ENCODE peak calls at places on chromosomes 2 and 18, in eight cellular contexts. One of them, this sample, is unnamed.

GRCh38 chr2:20491739-20492531 is 45.1 kb downstream of the RHOB start:
- DNase-seq in left ventricle myocardium inferior: peak
- DNase-seq in cardiac muscle cell: peak
- DNase-seq in astrocyte: no peak
- DNase-seq in HFF-Myc: no peak
- DNase-seq in bronchial epithelial cell: no peak
- DNase-seq in brain microvascular endothelial cell: no peak
- DNase-seq in colonic mucosa: no peak
- DNase-seq in this sample: no peak

GRCh38 chr2:239904496-239904895 is 120.6 kb downstream of the NDUFA10 start:
- DNase-seq in bronchial epithelial cell: no peak
- DNase-seq in cardiac muscle cell: no peak
- DNase-seq in brain microvascular endothelial cell: no peak
- DNase-seq in colonic mucosa: no peak
- DNase-seq in left ventricle myocardium inferior: no peak
- DNase-seq in HFF-Myc: no peak
- DNase-seq in astrocyte: no peak
- DNase-seq in this sample: no peak

GRCh38 chr2:124283090-124283489 is 258.0 kb downstream of the CNTNAP5 start:
- DNase-seq in brain microvascular endothelial cell: no peak
- DNase-seq in cardiac muscle cell: peak
- DNase-seq in left ventricle myocardium inferior: no peak
- DNase-seq in astrocyte: no peak
- DNase-seq in HFF-Myc: no peak
- DNase-seq in bronchial epithelial cell: peak
- DNase-seq in colonic mucosa: no peak
- DNase-seq in this sample: no peak

GRCh38 chr2:127023504-127023903 is 83.5 kb downstream of the BIN1 start:
- DNase-seq in astrocyte: no peak
- DNase-seq in colonic mucosa: no peak
- DNase-seq in cardiac muscle cell: no peak
- DNase-seq in HFF-Myc: no peak
- DNase-seq in bronchial epithelial cell: no peak
- DNase-seq in brain microvascular endothelial cell: no peak
- DNase-seq in left ventricle myocardium inferior: no peak
- DNase-seq in this sample: no peak

GRCh38 chr2:88607416-88607815 is 19.8 kb downstream of the EIF2AK3 start:
- DNase-seq in left ventricle myocardium inferior: no peak
- DNase-seq in bronchial epithelial cell: no peak
- DNase-seq in astrocyte: no peak
- DNase-seq in colonic mucosa: no peak
- DNase-seq in cardiac muscle cell: no peak
- DNase-seq in HFF-Myc: no peak
- DNase-seq in brain microvascular endothelial cell: no peak
- DNase-seq in this sample: no peak

GRCh38 chr2:8408560-8409460 is 273.0 kb upstream of the ID2 start:
- DNase-seq in cardiac muscle cell: no peak
- DNase-seq in left ventricle myocardium inferior: no peak
- DNase-seq in astrocyte: no peak
- DNase-seq in brain microvascular endothelial cell: no peak
- DNase-seq in HFF-Myc: no peak
- DNase-seq in colonic mucosa: no peak
- DNase-seq in bronchial epithelial cell: no peak
- DNase-seq in this sample: no peak

GRCh38 chr2:158325782-158326335 is 130.7 kb downstream of the CCDC148 start:
- DNase-seq in left ventricle myocardium inferior: no peak
- DNase-seq in colonic mucosa: no peak
- DNase-seq in astrocyte: no peak
- DNase-seq in HFF-Myc: no peak
- DNase-seq in cardiac muscle cell: peak
- DNase-seq in bronchial epithelial cell: no peak
- DNase-seq in brain microvascular endothelial cell: no peak
- DNase-seq in this sample: no peak

GRCh38 chr2:145812163-145812554 is 1292.2 kb upstream of the ZEB2 start:
- DNase-seq in brain microvascular endothelial cell: no peak
- DNase-seq in astrocyte: peak
- DNase-seq in colonic mucosa: no peak
- DNase-seq in bronchial epithelial cell: no peak
- DNase-seq in HFF-Myc: no peak
- DNase-seq in left ventricle myocardium inferior: no peak
- DNase-seq in cardiac muscle cell: no peak
- DNase-seq in this sample: no peak

GRCh38 chr2:109409347-109410020 is 204.3 kb downstream of the SEPTIN10 start:
- DNase-seq in bronchial epithelial cell: peak
- DNase-seq in astrocyte: peak
- DNase-seq in cardiac muscle cell: no peak
- DNase-seq in colonic mucosa: no peak
- DNase-seq in left ventricle myocardium inferior: no peak
- DNase-seq in HFF-Myc: no peak
- DNase-seq in brain microvascular endothelial cell: no peak
- DNase-seq in this sample: no peak

GRCh38 chr18:50654658-50655550 is 95.0 kb downstream of the MAPK4 start:
- DNase-seq in left ventricle myocardium inferior: peak
- DNase-seq in colonic mucosa: no peak
- DNase-seq in bronchial epithelial cell: no peak
- DNase-seq in brain microvascular endothelial cell: no peak
- DNase-seq in astrocyte: no peak
- DNase-seq in cardiac muscle cell: peak
- DNase-seq in HFF-Myc: no peak
- DNase-seq in this sample: no peak

GRCh38 chr2:92073036-92073814 is 2798.0 kb upstream of the TEKT4 start:
- DNase-seq in brain microvascular endothelial cell: no peak
- DNase-seq in left ventricle myocardium inferior: no peak
- DNase-seq in colonic mucosa: no peak
- DNase-seq in astrocyte: no peak
- DNase-seq in HFF-Myc: no peak
- DNase-seq in bronchial epithelial cell: no peak
- DNase-seq in cardiac muscle cell: no peak
- DNase-seq in this sample: no peak

GRCh38 chr18:48642503-48642902 is 103.7 kb downstream of the CTIF start:
- DNase-seq in cardiac muscle cell: no peak
- DNase-seq in colonic mucosa: no peak
- DNase-seq in astrocyte: no peak
- DNase-seq in left ventricle myocardium inferior: no peak
- DNase-seq in brain microvascular endothelial cell: no peak
- DNase-seq in HFF-Myc: no peak
- DNase-seq in bronchial epithelial cell: no peak
- DNase-seq in this sample: no peak

GRCh38 chr2:55014962-55015939 is 35.0 kb downstream of the RTN4 start:
- DNase-seq in brain microvascular endothelial cell: peak
- DNase-seq in bronchial epithelial cell: peak
- DNase-seq in astrocyte: peak
- DNase-seq in cardiac muscle cell: peak
- DNase-seq in left ventricle myocardium inferior: no peak
- DNase-seq in HFF-Myc: peak
- DNase-seq in colonic mucosa: peak
- DNase-seq in this sample: peak
- TF ChIP-seq CTCF in brain microvascular endothelial cell: peak
- TF ChIP-seq CTCF in bronchial epithelial cell: peak
- TF ChIP-seq CTCF in astrocyte: peak
- TF ChIP-seq CTCF in cardiac muscle cell: peak
- TF ChIP-seq CTCF in left ventricle myocardium inferior: peak
- TF ChIP-seq CTCF in HFF-Myc: peak
- TF ChIP-seq CTCF in colonic mucosa: peak
- TF ChIP-seq CTCF in this sample: peak

GRCh38 chr2:219499555-219499954 is 864 bp downstream of the GMPPA start:
- DNase-seq in left ventricle myocardium inferior: no peak
- DNase-seq in bronchial epithelial cell: no peak
- DNase-seq in HFF-Myc: no peak
- DNase-seq in brain microvascular endothelial cell: no peak
- DNase-seq in cardiac muscle cell: no peak
- DNase-seq in astrocyte: no peak
- DNase-seq in colonic mucosa: no peak
- DNase-seq in this sample: no peak

GRCh38 chr2:219498280-219499057 is at the start of gene GMPPA:
- DNase-seq in HFF-Myc: peak
- DNase-seq in cardiac muscle cell: peak
- DNase-seq in brain microvascular endothelial cell: peak
- DNase-seq in bronchial epithelial cell: peak
- DNase-seq in colonic mucosa: peak
- DNase-seq in astrocyte: peak
- DNase-seq in left ventricle myocardium inferior: peak
- DNase-seq in this sample: peak

GRCh38 chr2:219501441-219501840 is 2.8 kb downstream of the GMPPA start:
- DNase-seq in bronchial epithelial cell: no peak
- DNase-seq in astrocyte: no peak
- DNase-seq in left ventricle myocardium inferior: no peak
- DNase-seq in colonic mucosa: no peak
- DNase-seq in brain microvascular endothelial cell: no peak
- DNase-seq in cardiac muscle cell: no peak
- DNase-seq in HFF-Myc: no peak
- DNase-seq in this sample: no peak

GRCh38 chr2:219499058-219499307 is 292 bp downstream of the GMPPA start:
- DNase-seq in brain microvascular endothelial cell: no peak
- DNase-seq in colonic mucosa: no peak
- DNase-seq in cardiac muscle cell: no peak
- DNase-seq in bronchial epithelial cell: no peak
- DNase-seq in HFF-Myc: no peak
- DNase-seq in left ventricle myocardium inferior: no peak
- DNase-seq in astrocyte: no peak
- DNase-seq in this sample: no peak

DNA sequence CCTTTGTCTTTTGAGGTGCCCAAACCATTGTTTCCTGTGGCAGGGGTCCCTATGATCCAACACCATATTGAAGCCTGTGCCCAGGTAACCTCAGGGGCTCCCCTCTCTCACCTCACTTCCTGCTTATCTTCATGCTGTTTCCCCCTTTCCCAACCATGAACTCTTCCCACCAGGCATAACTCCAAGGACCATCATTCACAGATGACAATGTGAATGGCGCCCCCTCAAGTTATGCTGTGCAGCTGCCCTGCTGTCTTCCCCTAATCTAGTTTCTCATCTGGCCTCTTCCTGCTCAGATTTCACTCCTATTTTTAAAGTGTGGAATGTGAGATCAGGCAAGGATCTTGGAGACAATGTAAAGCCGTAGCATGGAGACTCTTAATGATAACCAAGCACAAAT is 1.4 kb downstream of the GMPPA start:
- DNase-seq in colonic mucosa: no peak
- DNase-seq in HFF-Myc: no peak
- DNase-seq in cardiac muscle cell: no peak
- DNase-seq in astrocyte: peak
- DNase-seq in bronchial epithelial cell: no peak
- DNase-seq in left ventricle myocardium inferior: no peak
- DNase-seq in brain microvascular endothelial cell: no peak
- DNase-seq in this sample: no peak
- H3K4me3 ChIP-seq in colonic mucosa: no peak
- H3K4me3 ChIP-seq in HFF-Myc: peak
- H3K4me3 ChIP-seq in cardiac muscle cell: no peak
- H3K4me3 ChIP-seq in astrocyte: no peak
- H3K4me3 ChIP-seq in bronchial epithelial cell: no peak
- H3K4me3 ChIP-seq in left ventricle myocardium inferior: no peak
- H3K4me3 ChIP-seq in brain microvascular endothelial cell: no peak
- H3K4me3 ChIP-seq in this sample: peak

GRCh38 chr18:79317718-79318117 is 78.0 kb upstream of the NFATC1 start:
- DNase-seq in cardiac muscle cell: no peak
- DNase-seq in bronchial epithelial cell: no peak
- DNase-seq in brain microvascular endothelial cell: no peak
- DNase-seq in left ventricle myocardium inferior: no peak
- DNase-seq in astrocyte: no peak
- DNase-seq in colonic mucosa: no peak
- DNase-seq in HFF-Myc: no peak
- DNase-seq in this sample: no peak
- TF ChIP-seq CTCF in cardiac muscle cell: no peak
- TF ChIP-seq CTCF in bronchial epithelial cell: no peak
- TF ChIP-seq CTCF in brain microvascular endothelial cell: peak
- TF ChIP-seq CTCF in left ventricle myocardium inferior: no peak
- TF ChIP-seq CTCF in astrocyte: peak
- TF ChIP-seq CTCF in colonic mucosa: no peak
- TF ChIP-seq CTCF in HFF-Myc: no peak
- TF ChIP-seq CTCF in this sample: peak

GRCh38 chr18:37524546-37525301 is 40.9 kb downstream of the CELF4 start:
- DNase-seq in colonic mucosa: no peak
- DNase-seq in astrocyte: no peak
- DNase-seq in brain microvascular endothelial cell: no peak
- DNase-seq in bronchial epithelial cell: no peak
- DNase-seq in HFF-Myc: no peak
- DNase-seq in left ventricle myocardium inferior: no peak
- DNase-seq in cardiac muscle cell: peak
- DNase-seq in this sample: no peak
- H3K4me3 ChIP-seq in colonic mucosa: no peak
- H3K4me3 ChIP-seq in astrocyte: no peak
- H3K4me3 ChIP-seq in brain microvascular endothelial cell: no peak
- H3K4me3 ChIP-seq in bronchial epithelial cell: no peak
- H3K4me3 ChIP-seq in HFF-Myc: no peak
- H3K4me3 ChIP-seq in left ventricle myocardium inferior: peak
- H3K4me3 ChIP-seq in cardiac muscle cell: peak
- H3K4me3 ChIP-seq in this sample: no peak

DNA sequence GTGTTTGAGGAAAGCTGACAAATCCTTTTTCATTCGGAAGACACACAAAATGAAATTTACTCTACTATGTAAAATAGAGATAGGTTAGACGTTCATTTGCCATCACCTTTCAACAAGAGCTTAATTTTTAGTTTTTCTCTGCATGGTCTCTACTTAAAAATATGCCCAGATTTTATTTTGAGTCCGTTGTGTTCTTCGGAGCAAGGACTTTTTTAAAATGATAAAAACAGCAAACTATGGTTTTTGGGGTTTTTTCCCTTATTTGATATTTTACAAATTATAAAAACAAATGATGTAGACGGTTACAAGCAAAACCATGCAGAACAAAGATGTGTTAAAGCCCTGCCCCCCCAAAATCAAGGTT is 53.3 kb upstream of the RBM44 start:
- DNase-seq in bronchial epithelial cell: no peak
- DNase-seq in colonic mucosa: no peak
- DNase-seq in cardiac muscle cell: no peak
- DNase-seq in HFF-Myc: no peak
- DNase-seq in brain microvascular endothelial cell: no peak
- DNase-seq in left ventricle myocardium inferior: no peak
- DNase-seq in astrocyte: no peak
- DNase-seq in this sample: no peak
- TF ChIP-seq CTCF in bronchial epithelial cell: no peak
- TF ChIP-seq CTCF in colonic mucosa: peak
- TF ChIP-seq CTCF in cardiac muscle cell: no peak
- TF ChIP-seq CTCF in HFF-Myc: no peak
- TF ChIP-seq CTCF in brain microvascular endothelial cell: no peak
- TF ChIP-seq CTCF in left ventricle myocardium inferior: no peak
- TF ChIP-seq CTCF in astrocyte: no peak
- TF ChIP-seq CTCF in this sample: no peak

GRCh38 chr2:113217455-113218282 is 43.9 kb downstream of the PSD4 start:
- DNase-seq in astrocyte: no peak
- DNase-seq in brain microvascular endothelial cell: no peak
- DNase-seq in bronchial epithelial cell: no peak
- DNase-seq in cardiac muscle cell: peak
- DNase-seq in HFF-Myc: no peak
- DNase-seq in left ventricle myocardium inferior: peak
- DNase-seq in colonic mucosa: no peak
- DNase-seq in this sample: no peak
- H3K4me3 ChIP-seq in astrocyte: no peak
- H3K4me3 ChIP-seq in brain microvascular endothelial cell: no peak
- H3K4me3 ChIP-seq in bronchial epithelial cell: no peak
- H3K4me3 ChIP-seq in cardiac muscle cell: no peak
- H3K4me3 ChIP-seq in HFF-Myc: no peak
- H3K4me3 ChIP-seq in left ventricle myocardium inferior: no peak
- H3K4me3 ChIP-seq in colonic mucosa: no peak
- H3K4me3 ChIP-seq in this sample: no peak

This sample was measured in AG09309.